ENCODE peak calls at places on chromosomes 4 and X, in ten cellular contexts. Q is Calu3; B is astrocyte; F is GM20000; C is endothelial cell; T is CD8-positive, alpha-beta T cell; J is fibroblast of villous mesenchyme; W is CD4-positive, alpha-beta T cell; U is dorsolateral prefrontal cortex; H is PC-3. L is an unnamed sample.

GRCh38 chr4:16264798-16265197 is 38.5 kb upstream of the TAPT1 start:
- DNase-seq in Q (no peak), B (peak), F (peak), C (no peak), T (no peak), J (peak), W (no peak), U (no peak), H (peak), L (no peak)

GRCh38 chr4:156829194-156829593 is 142.4 kb downstream of the PDGFC start:
- DNase-seq in Q (no peak), B (peak), F (no peak), C (no peak), T (no peak), J (peak), W (no peak), U (no peak), H (no peak), L (no peak)

GRCh38 chr4:139795915-139796314 is 130.3 kb downstream of the MGST2 start:
- DNase-seq in Q (no peak), B (no peak), F (no peak), C (no peak), T (no peak), J (peak), W (no peak), U (no peak), H (no peak), L (no peak)

GRCh38 chrX:47222776-47223350 is 4.4 kb downstream of the CDK16 start:
- DNase-seq in Q (no peak), B (no peak), F (no peak), C (no peak), T (no peak), J (no peak), W (no peak), U (no peak), H (no peak), L (no peak)

GRCh38 chrX:21656587-21657317 is 1.4 kb downstream of the KLHL34 start:
- DNase-seq in Q (no peak), B (no peak), F (no peak), C (no peak), T (no peak), J (no peak), W (no peak), U (no peak), H (no peak), L (no peak)

GRCh38 chr4:83252782-83253405 is 31.7 kb downstream of the COQ2 start:
- DNase-seq in Q (peak), B (peak), F (peak), C (peak), T (peak), J (peak), W (peak), U (no peak), H (peak), L (no peak)

GRCh38 chr4:118282692-118283091 is 70.1 kb downstream of the PRSS12 start:
- DNase-seq in Q (peak), B (peak), F (no peak), C (no peak), T (no peak), J (peak), W (no peak), U (no peak), H (peak), L (no peak)

GRCh38 chr4:118398226-118399090 is 45.7 kb upstream of the PRSS12 start:
- DNase-seq in Q (no peak), B (no peak), F (peak), C (no peak), T (no peak), J (no peak), W (no peak), U (no peak), H (no peak), L (no peak)

GRCh38 chrX:119871245-119871598 is 311 bp downstream of the RNF113A start:
- DNase-seq in Q (no peak), B (no peak), F (no peak), C (peak), T (peak), J (no peak), W (no peak), U (no peak), H (no peak), L (no peak)

GRCh38 chrX:118520206-118520857 is 24.7 kb downstream of the DOCK11 start:
- DNase-seq in Q (no peak), B (peak), F (no peak), C (no peak), T (no peak), J (peak), W (no peak), U (no peak), H (peak), L (no peak)

GRCh38 chr4:149183638-149184037 is 632.0 kb downstream of the IQCM start:
- DNase-seq in Q (no peak), B (no peak), F (no peak), C (no peak), T (no peak), J (no peak), W (no peak), U (no peak), H (no peak), L (no peak)

GRCh38 chr4:163622351-163623051 is 128.0 kb downstream of the TMA16 start:
- DNase-seq in Q (no peak), B (no peak), F (no peak), C (no peak), T (no peak), J (no peak), W (no peak), U (no peak), H (no peak), L (no peak)

GRCh38 chrX:140710710-140711109 is 1.2 kb downstream of the LINC00632 start:
- DNase-seq in Q (no peak), B (no peak), F (no peak), C (no peak), T (no peak), J (no peak), W (no peak), U (no peak), H (no peak), L (no peak)

GRCh38 chr4:185911556-185912064 is 99.6 kb upstream of the SORBS2 start:
- DNase-seq in Q (no peak), B (peak), F (no peak), C (no peak), T (no peak), J (no peak), W (no peak), U (no peak), H (peak), L (no peak)

GRCh38 chrX:140503714-140504351 is 1.0 kb downstream of the SOX3 start:
- DNase-seq in Q (no peak), B (peak), F (peak), C (no peak), T (no peak), J (no peak), W (no peak), U (no peak), H (no peak), L (no peak)

GRCh38 chrX:149280011-149280410 is 225.1 kb downstream of the IDS start:
- DNase-seq in Q (no peak), B (no peak), F (no peak), C (no peak), T (no peak), J (no peak), W (no peak), U (no peak), H (no peak), L (no peak)

GRCh38 chrX:149272690-149273463 is 232.2 kb downstream of the IDS start:
- DNase-seq in Q (no peak), B (no peak), F (no peak), C (no peak), T (no peak), J (no peak), W (no peak), U (no peak), H (no peak), L (no peak)

GRCh38 chrX:149275836-149276235 is 229.3 kb downstream of the IDS start:
- DNase-seq in Q (no peak), B (no peak), F (no peak), C (no peak), T (no peak), J (no peak), W (no peak), U (no peak), H (no peak), L (no peak)

GRCh38 chrX:149274516-149275105 is 230.5 kb downstream of the IDS start:
- DNase-seq in Q (no peak), B (peak), F (no peak), C (no peak), T (no peak), J (no peak), W (no peak), U (no peak), H (peak), L (no peak)
- TF ChIP-seq CTCF in Q (no peak), B (no peak), F (no peak), C (no peak), T (no peak), J (no peak), W (no peak), U (no peak), H (no peak), L (no peak)

DNA sequence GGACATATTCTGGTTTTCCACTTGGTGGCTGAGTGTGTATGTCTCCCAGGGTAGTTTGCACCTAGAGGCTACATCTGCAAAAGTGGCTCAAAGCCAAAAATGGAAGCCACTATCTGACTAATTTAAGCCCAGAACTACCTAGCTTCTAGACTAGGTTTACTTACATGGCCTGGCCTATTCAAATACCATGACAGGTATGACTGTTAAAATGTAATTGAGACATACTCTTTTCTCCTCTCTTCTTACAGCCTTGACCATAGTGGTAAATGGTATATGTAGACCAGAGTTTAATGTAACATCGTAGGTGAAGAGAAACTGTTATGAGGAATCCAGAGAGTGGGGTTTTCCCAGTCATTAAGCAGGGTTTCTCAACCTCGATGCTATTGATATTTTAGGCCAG is 2.6 kb upstream of the TRPC5 start:
- DNase-seq in Q (no peak), B (no peak), F (no peak), C (no peak), T (no peak), J (no peak), W (no peak), U (no peak), H (no peak), L (no peak)
- TF ChIP-seq CTCF in Q (no peak), B (no peak), F (no peak), C (no peak), T (no peak), J (no peak), W (no peak), U (no peak), H (no peak), L (no peak)

GRCh38 chrX:37825225-37825842 is 22.0 kb downstream of the DYNLT3 start:
- DNase-seq in Q (peak), B (no peak), F (peak), C (peak), T (peak), J (peak), W (peak), U (no peak), H (peak), L (no peak)
- TF ChIP-seq CTCF in Q (peak), B (peak), F (peak), C (peak), T (peak), J (peak), W (peak), U (peak), H (peak), L (peak)

DNA sequence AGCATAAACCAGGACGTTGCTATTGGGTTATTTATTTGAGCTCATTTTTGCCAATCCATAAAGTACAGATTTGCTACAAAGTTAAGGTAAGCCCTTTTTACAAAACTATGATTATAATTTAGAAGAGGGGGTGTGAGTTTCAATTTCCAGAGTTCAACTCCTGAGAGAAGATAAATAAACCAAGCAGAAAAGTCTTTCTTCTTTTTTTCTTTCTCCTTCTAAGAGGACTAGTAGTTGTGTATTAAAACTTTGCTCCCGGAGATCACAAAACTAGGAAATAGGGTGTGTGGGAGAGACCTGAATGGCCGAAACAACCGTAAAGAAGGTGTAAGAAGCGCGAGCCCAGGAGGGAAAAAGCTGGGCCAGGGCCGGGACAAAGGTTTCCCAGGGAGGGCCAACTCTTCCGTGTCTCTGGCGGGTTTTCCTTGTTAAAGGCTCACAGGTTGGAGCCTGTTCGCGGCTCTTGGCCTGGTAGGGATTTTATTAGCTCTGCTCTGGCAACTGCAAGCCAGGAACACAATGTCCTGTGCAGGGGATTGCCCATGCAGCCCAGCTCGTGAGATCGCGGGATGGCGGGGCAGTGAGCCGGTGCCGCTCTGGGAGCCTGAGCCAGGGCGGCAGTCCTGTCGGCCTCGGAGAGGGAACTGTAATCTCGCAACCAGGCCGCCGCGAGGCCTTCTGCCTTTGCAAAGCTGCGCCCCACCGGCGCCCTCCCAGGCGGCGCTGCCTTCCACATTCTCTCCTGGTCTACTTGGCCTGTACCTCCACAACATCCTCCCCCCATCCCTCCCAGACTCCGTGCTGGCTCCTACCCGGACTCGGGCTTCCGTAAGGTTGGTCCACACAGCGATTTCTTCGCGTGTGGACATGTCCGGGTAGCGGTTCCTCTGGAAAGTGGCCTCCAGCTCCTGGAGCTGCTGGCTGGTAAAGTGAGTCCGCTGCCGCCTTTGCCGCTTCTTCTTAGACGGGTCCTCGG is 2.2 kb downstream of the PITX2 start:
- DNase-seq in Q (no peak), B (peak), F (no peak), C (peak), T (no peak), J (peak), W (no peak), U (no peak), H (peak), L (no peak)
- TF ChIP-seq CTCF in Q (no peak), B (no peak), F (no peak), C (no peak), T (no peak), J (no peak), W (no peak), U (no peak), H (no peak), L (no peak)

GRCh38 chr4:67201334-67201733 is 344.0 kb downstream of the CENPC start:
- DNase-seq in Q (no peak), B (no peak), F (no peak), C (no peak), T (no peak), J (no peak), W (no peak), U (no peak), H (no peak), L (no peak)

GRCh38 chr4:67204441-67204840 is 340.9 kb downstream of the CENPC start:
- DNase-seq in Q (no peak), B (peak), F (no peak), C (no peak), T (no peak), J (no peak), W (no peak), U (no peak), H (no peak), L (no peak)

GRCh38 chr4:67198757-67199156 is 346.5 kb downstream of the CENPC start:
- DNase-seq in Q (peak), B (peak), F (no peak), C (peak), T (no peak), J (no peak), W (no peak), U (no peak), H (peak), L (no peak)
- TF ChIP-seq CTCF in Q (no peak), B (peak), F (peak), C (no peak), T (no peak), J (no peak), W (no peak), U (peak), H (peak), L (no peak)

GRCh38 chr4:93788712-93789111 is 39.8 kb upstream of the ATOH1 start:
- DNase-seq in Q (no peak), B (no peak), F (peak), C (peak), T (no peak), J (peak), W (no peak), U (no peak), H (peak), L (no peak)
- TF ChIP-seq CTCF in Q (no peak), B (peak), F (peak), C (peak), T (no peak), J (peak), W (no peak), U (no peak), H (peak), L (peak)

GRCh38 chrX:4263005-4263404 is 549.6 kb upstream of the PRKX start:
- DNase-seq in Q (peak), B (no peak), F (no peak), C (no peak), T (no peak), J (no peak), W (no peak), U (no peak), H (peak), L (no peak)
- TF ChIP-seq CTCF in Q (no peak), B (no peak), F (no peak), C (peak), T (no peak), J (no peak), W (no peak), U (no peak), H (peak), L (no peak)

GRCh38 chrX:155046811-155047528 is 20.3 kb downstream of the FUNDC2 start:
- DNase-seq in Q (no peak), B (no peak), F (no peak), C (no peak), T (no peak), J (no peak), W (no peak), U (no peak), H (no peak), L (no peak)
- TF ChIP-seq CTCF in Q (no peak), B (no peak), F (no peak), C (no peak), T (no peak), J (no peak), W (no peak), U (no peak), H (no peak), L (no peak)

GRCh38 chr4:175560628-175561027 is 251.4 kb downstream of the GPM6A start:
- DNase-seq in Q (no peak), B (peak), F (no peak), C (no peak), T (no peak), J (peak), W (no peak), U (no peak), H (peak), L (no peak)
- TF ChIP-seq CTCF in Q (no peak), B (peak), F (no peak), C (no peak), T (no peak), J (peak), W (no peak), U (peak), H (peak), L (no peak)

GRCh38 chr4:445410-445809 is 53.5 kb downstream of the ZNF721 start:
- DNase-seq in Q (no peak), B (no peak), F (no peak), C (no peak), T (no peak), J (no peak), W (no peak), U (no peak), H (no peak), L (no peak)
- TF ChIP-seq CTCF in Q (no peak), B (no peak), F (no peak), C (no peak), T (no peak), J (no peak), W (no peak), U (no peak), H (no peak), L (no peak)

L was measured in AG04449.